ENCODE peak calls at places on chromosomes 11 and 22, in six cellular contexts. D, T, E, X, H and W are unnamed samples.

GRCh38 chr22:49768511-49768910 is 59.2 kb downstream of the BRD1 start:
- DNase-seq in T (no peak), E (no peak), H (no peak), X (no peak), D (no peak), W (no peak)

GRCh38 chr22:41132555-41132954 is 40.2 kb downstream of the EP300 start:
- DNase-seq in D (no peak), X (no peak), E (no peak), H (peak; percentile 2), T (no peak), W (no peak)

GRCh38 chr11:77669848-77670511 is 32.4 kb upstream of the CLNS1A start:
- DNase-seq in H (peak; percentile 68), D (no peak), X (no peak), E (peak; percentile 65), T (no peak), W (peak; percentile 16)

GRCh38 chr11:57155838-57156583 is 25.7 kb upstream of the LRRC55 start:
- DNase-seq in X (no peak), D (no peak), H (no peak), T (no peak), E (no peak), W (no peak)

GRCh38 chr11:33410086-33410765 is 153.0 kb downstream of the HIPK3 start:
- DNase-seq in D (no peak), H (no peak), X (no peak), E (no peak), T (no peak), W (no peak)

GRCh38 chr11:71363721-71364120 is 84.5 kb downstream of the DHCR7 start:
- DNase-seq in H (no peak), E (no peak), T (no peak), X (no peak), D (no peak), W (no peak)

GRCh38 chr22:31753005-31753633 is 700 bp upstream of the DEPDC5 start:
- DNase-seq in T (no peak), H (no peak), X (peak; percentile 45), E (peak; percentile 5), D (peak; percentile 27), W (peak; percentile 6)

GRCh38 chr22:41302016-41302767 is 867 bp downstream of the ZC3H7B start:
- DNase-seq in H (no peak), X (peak; percentile 26), E (no peak), T (no peak), D (no peak), W (no peak)

GRCh38 chr11:68412593-68413475 is 47.7 kb upstream of the PPP6R3 start:
- DNase-seq in T (no peak), X (peak; percentile 52), D (peak; percentile 74), E (no peak), H (peak; percentile 11), W (peak; percentile 57)

GRCh38 chr22:37431811-37432707 is 4.8 kb upstream of the ELFN2 start:
- DNase-seq in X (no peak), D (no peak), E (peak; percentile 86), H (peak; percentile 99), T (no peak), W (peak; percentile 99)

GRCh38 chr22:39933741-39934140 is 26.5 kb upstream of the TMA7B start:
- DNase-seq in H (no peak), X (no peak), T (no peak), E (no peak), D (no peak), W (no peak)

GRCh38 chr11:77473001-77473800 is 693 bp downstream of the PAK1 start:
- DNase-seq in X (peak; percentile 42), T (peak; percentile 68), D (peak; percentile 18), H (no peak), E (peak; percentile 15), W (peak; percentile 16)

GRCh38 chr22:47826016-47826415 is 1063.6 kb downstream of the TBC1D22A start:
- DNase-seq in D (no peak), T (no peak), H (no peak), X (no peak), E (no peak), W (no peak)

GRCh38 chr11:130124096-130124495 is 35.5 kb upstream of the ST14 start:
- DNase-seq in D (peak; percentile 78), T (no peak), X (peak; percentile 45), E (peak; percentile 70), H (peak; percentile 89), W (peak; percentile 78)

GRCh38 chr22:43014062-43014875 is 680 bp downstream of the PACSIN2 start:
- DNase-seq in D (no peak), H (no peak), T (peak; percentile 14), X (peak; percentile 44), E (no peak), W (no peak)

GRCh38 chr11:111633756-111634362 is 31.6 kb downstream of the SIK2 start:
- DNase-seq in X (no peak), E (no peak), T (peak; percentile 59), H (peak; percentile 35), D (no peak), W (peak; percentile 43)

GRCh38 chr11:316031-316701 is 2.3 kb downstream of the IFITM1 start:
- DNase-seq in D (no peak), H (no peak), E (no peak), T (no peak), X (peak; percentile 37), W (no peak)
- H3K4me3 ChIP-seq in D (peak overlapping the region; percentile 10), H (peak overlapping the region; percentile 8), E (no peak overlapping the region), T (no peak overlapping the region), X (peak overlapping the region; percentile 45), W (peak overlapping the region; percentile 27)

GRCh38 chr11:116194156-116194904 is 578.5 kb downstream of the BUD13 start:
- DNase-seq in D (no peak), X (no peak), T (no peak), H (no peak), E (no peak), W (no peak)

GRCh38 chr11:116190861-116191260 is 581.9 kb downstream of the BUD13 start:
- DNase-seq in H (no peak), E (no peak), X (no peak), T (no peak), D (no peak), W (no peak)

GRCh38 chr11:116190206-116190605 is 582.6 kb downstream of the BUD13 start:
- DNase-seq in E (no peak), T (no peak), H (no peak), X (no peak), D (no peak), W (no peak)

GRCh38 chr11:116192509-116193206 is 580.1 kb downstream of the BUD13 start:
- DNase-seq in X (no peak), E (no peak), D (no peak), H (no peak), T (no peak), W (no peak)

GRCh38 chr11:116193321-116194114 is 579.3 kb downstream of the BUD13 start:
- DNase-seq in T (no peak), E (peak; percentile 2), X (peak; percentile 39), H (peak; percentile 62), D (no peak), W (peak; percentile 68)
- TF ChIP-seq CTCF in T (no peak), E (no peak), X (no peak), H (peak; percentile 12), D (no peak), W (peak; percentile 33)

GRCh38 chr11:60158666-60159065 is 24.2 kb downstream of the MS4A6A start:
- DNase-seq in E (no peak), X (no peak), D (no peak), H (no peak), T (no peak), W (no peak)
- H3K4me3 ChIP-seq in E (no peak overlapping the region), X (no peak overlapping the region), D (no peak overlapping the region), H (no peak overlapping the region), T (no peak overlapping the region), W (no peak overlapping the region)

GRCh38 chr11:65391007-65391406 is 4.6 kb downstream of the FRMD8 start:
- DNase-seq in T (no peak), D (no peak), E (peak; percentile 54), H (peak; percentile 37), X (no peak), W (peak; percentile 18)
- TF ChIP-seq CTCF in T (no peak), D (no peak), E (no peak), H (peak; percentile 13), X (no peak), W (no peak)

GRCh38 chr11:64269380-64270234 is 14.9 kb downstream of the BAD start:
- DNase-seq in D (peak; percentile 98), X (peak; percentile 98), H (peak; percentile 100), T (peak; percentile 99), E (peak; percentile 100), W (peak; percentile 100)
- H3K4me3 ChIP-seq in D (peak overlapping the region; percentile 72), X (peak overlapping the region; percentile 75), H (peak overlapping the region; percentile 56), T (peak overlapping the region; percentile 80), E (peak overlapping the region; percentile 72), W (peak overlapping the region; percentile 68)

GRCh38 chr11:117819096-117820040 is 5.2 kb downstream of the FXYD2 start:
- DNase-seq in E (peak; percentile 76), D (no peak), H (peak; percentile 63), X (peak; percentile 75), T (peak; percentile 39), W (peak; percentile 71)
- TF ChIP-seq CTCF in E (peak; percentile 59), D (no peak), H (peak; percentile 66), X (peak; percentile 31), T (peak; percentile 58), W (peak; percentile 87)

GRCh38 chr11:62508336-62509058 is 38.1 kb downstream of the AHNAK start:
- DNase-seq in D (peak; percentile 74), H (peak; percentile 36), T (peak; percentile 38), X (peak; percentile 57), E (peak; percentile 88), W (peak; percentile 64)
- H3K4me3 ChIP-seq in D (no peak overlapping the region), H (no peak overlapping the region), T (peak overlapping the region; percentile 2), X (no peak overlapping the region), E (peak overlapping the region; percentile 16), W (no peak overlapping the region)

GRCh38 chr11:131464481-131464880 is 94.1 kb downstream of the NTM start:
- DNase-seq in E (no peak), X (no peak), T (no peak), H (no peak), D (no peak), W (no peak)

GRCh38 chr11:131464024-131464423 is 93.6 kb downstream of the NTM start:
- DNase-seq in H (no peak), T (no peak), E (no peak), X (no peak), D (no peak), W (no peak)

GRCh38 chr11:131467645-131468270 is 97.3 kb downstream of the NTM start:
- DNase-seq in H (no peak), E (no peak), T (no peak), X (no peak), D (no peak), W (no peak)

GRCh38 chr11:131465056-131465455 is 94.6 kb downstream of the NTM start:
- DNase-seq in T (no peak), H (no peak), X (no peak), E (no peak), D (no peak), W (no peak)

GRCh38 chr11:131465746-131466145 is 95.3 kb downstream of the NTM start:
- DNase-seq in X (no peak), D (no peak), E (no peak), T (no peak), H (no peak), W (no peak)
- TF ChIP-seq CTCF in X (no peak), D (no peak), E (no peak), T (no peak), H (no peak), W (no peak)